ENCODE peak calls at places on chromosomes 13 and 19, in eight cellular contexts. O is IMR-90; F is GM12865; S is activated T-cell treated with anti-CD3 and anti-CD28 coated beads for 1 hour; L is EL; D is NCI-H2081; H is activated CD4-positive, alpha-beta T cell treated with anti-CD3 and anti-CD28 coated beads for 24 hours; X is left colon. M is an unnamed sample.

GRCh38 chr13:39811051-39811450 is 155.6 kb downstream of the COG6 start:
- DNase-seq in O (no peak), F (no peak), S (no peak), H (no peak), L (no peak), D (no peak), X (no peak), M (no peak)

GRCh38 chr19:55066107-55066709 is 3.3 kb upstream of the RDH13 start:
- DNase-seq in L (no peak), X (no peak), O (no peak), S (no peak), F (no peak), H (no peak), D (no peak), M (no peak)

GRCh38 chr13:51765142-51765515 is 38.8 kb downstream of the DHRS12 start:
- DNase-seq in S (no peak), L (no peak), D (no peak), H (no peak), O (no peak), X (no peak), F (peak), M (no peak)

GRCh38 chr13:85099245-85099644 is 700.0 kb downstream of the SLITRK6 start:
- DNase-seq in H (no peak), L (no peak), S (no peak), X (no peak), O (no peak), F (no peak), D (no peak), M (no peak)

GRCh38 chr19:35458821-35459391 is 10.8 kb downstream of the FFAR2 start:
- DNase-seq in D (no peak), S (no peak), H (no peak), X (no peak), F (peak), O (no peak), L (no peak), M (peak)

GRCh38 chr19:18847516-18848463 is 16.0 kb downstream of the UPF1 start:
- DNase-seq in S (no peak), F (no peak), X (no peak), O (no peak), D (no peak), L (peak), H (no peak), M (no peak)

GRCh38 chr13:63381078-63381859 is 1965.6 kb upstream of the PCDH20 start:
- DNase-seq in O (peak), X (no peak), S (no peak), D (no peak), L (peak), H (no peak), F (no peak), M (no peak)

GRCh38 chr13:58488251-58488650 is 856.7 kb downstream of the PCDH17 start:
- DNase-seq in L (no peak), D (no peak), F (no peak), X (no peak), S (no peak), O (no peak), H (no peak), M (no peak)

GRCh38 chr19:16113727-16114126 is 2.0 kb downstream of the RAB8A start:
- DNase-seq in F (peak), D (no peak), S (no peak), O (no peak), H (no peak), X (no peak), L (no peak), M (peak)

GRCh38 chr19:47158879-47159509 is 28.4 kb downstream of the SAE1 start:
- DNase-seq in X (no peak), L (peak), S (peak), D (no peak), O (peak), F (no peak), H (no peak), M (no peak)

GRCh38 chr19:7482584-7483439 is 6.0 kb downstream of the PEX11G start:
- DNase-seq in X (peak), S (no peak), D (no peak), L (no peak), F (no peak), O (no peak), H (no peak), M (no peak)

M was measured in OCI-LY7.